ENCODE peak calls at places on chromosomes 3 and 15, in seven cellular contexts. T is stomach, Z is A549, O is SK-N-SH, I is GM12878, A is tibial nerve, X is transverse colon. W is an unnamed sample.

GRCh38 chr3:12471228-12471627 is 13.1 kb upstream of the TSEN2 start:
- DNase-seq in Z (peak; percentile 82), X (peak; percentile 36), I (no peak), A (no peak), O (no peak), T (no peak), W (no peak)

GRCh38 chr3:176919836-176920760 is 277.2 kb downstream of the TBL1XR1 start:
- DNase-seq in Z (peak; percentile 7), O (no peak), A (no peak), T (no peak), I (no peak), X (no peak), W (no peak)

GRCh38 chr3:65890328-65890727 is 148.4 kb downstream of the MAGI1 start:
- DNase-seq in A (no peak), O (no peak), X (no peak), I (no peak), Z (no peak), T (no peak), W (no peak)

GRCh38 chr3:57755368-57756021 is 614 bp upstream of the SLMAP start:
- DNase-seq in O (peak; percentile 73), A (no peak), X (peak; percentile 60), Z (peak; percentile 63), I (no peak), T (peak; percentile 55), W (peak; percentile 68)

GRCh38 chr15:82986442-82986780 is 401 bp downstream of the RAMAC start:
- DNase-seq in I (peak; percentile 7), T (no peak), O (no peak), X (no peak), A (no peak), Z (no peak), W (no peak)

GRCh38 chr3:133527306-133527705 is 46.2 kb upstream of the CDV3 start:
- DNase-seq in X (peak; percentile 45), Z (no peak), T (no peak), A (no peak), I (no peak), O (no peak), W (no peak)

GRCh38 chr15:50228866-50229265 is 36.7 kb downstream of the HDC start:
- DNase-seq in I (no peak), T (no peak), O (no peak), Z (no peak), A (no peak), X (no peak), W (no peak)

GRCh38 chr15:65512807-65513416 is 4.6 kb downstream of the DPP8 start:
- DNase-seq in O (no peak), A (no peak), I (no peak), T (no peak), Z (no peak), X (no peak), W (no peak)

GRCh38 chr3:179958759-179959158 is 78.0 kb downstream of the PEX5L start:
- DNase-seq in O (no peak), A (no peak), T (no peak), Z (no peak), X (no peak), I (no peak), W (no peak)

GRCh38 chr3:51675201-51675611 is 4.2 kb downstream of the TEX264 start:
- DNase-seq in A (no peak), T (no peak), O (no peak), Z (no peak), X (no peak), I (no peak), W (no peak)

GRCh38 chr3:182490601-182491485 is 302.5 kb upstream of the ATP11B start:
- DNase-seq in I (no peak), Z (peak; percentile 7), O (peak; percentile 39), A (no peak), T (no peak), X (no peak), W (no peak)

GRCh38 chr3:42345811-42346210 is 64.6 kb downstream of the LYZL4 start:
- DNase-seq in T (no peak), A (no peak), I (no peak), X (no peak), Z (no peak), O (no peak), W (no peak)

GRCh38 chr3:167872941-167873340 is 137.4 kb downstream of the SERPINI1 start:
- DNase-seq in O (no peak), A (no peak), T (no peak), I (no peak), Z (no peak), X (no peak), W (no peak)

GRCh38 chr3:172905480-172905850 is 154.9 kb downstream of the ECT2 start:
- DNase-seq in I (no peak), Z (no peak), X (no peak), T (no peak), A (no peak), O (no peak), W (no peak)

GRCh38 chr15:30962079-30962478 is 29.3 kb downstream of the MTMR10 start:
- DNase-seq in I (no peak), T (no peak), Z (no peak), A (no peak), X (no peak), O (no peak), W (no peak)

GRCh38 chr3:16464499-16465150 is 48.9 kb downstream of the RFTN1 start:
- DNase-seq in T (no peak), X (no peak), A (no peak), Z (no peak), O (no peak), I (no peak), W (no peak)

GRCh38 chr3:63333815-63334214 is 55.7 kb downstream of the SYNPR start:
- DNase-seq in A (no peak), Z (peak; percentile 6), O (no peak), T (no peak), I (no peak), X (no peak), W (no peak)

GRCh38 chr15:88394553-88395159 is 72.5 kb downstream of the MRPL46 start:
- DNase-seq in O (no peak), X (no peak), Z (no peak), A (no peak), I (no peak), T (no peak), W (no peak)

GRCh38 chr3:47024932-47025331 is 45.5 kb downstream of the NBEAL2 start:
- DNase-seq in O (no peak), Z (no peak), I (no peak), A (no peak), X (no peak), T (no peak), W (no peak)

GRCh38 chr3:43294975-43295374 is 8.6 kb downstream of the SNRK start:
- DNase-seq in A (no peak), O (no peak), Z (no peak), T (no peak), I (no peak), X (no peak), W (no peak)

DNA sequence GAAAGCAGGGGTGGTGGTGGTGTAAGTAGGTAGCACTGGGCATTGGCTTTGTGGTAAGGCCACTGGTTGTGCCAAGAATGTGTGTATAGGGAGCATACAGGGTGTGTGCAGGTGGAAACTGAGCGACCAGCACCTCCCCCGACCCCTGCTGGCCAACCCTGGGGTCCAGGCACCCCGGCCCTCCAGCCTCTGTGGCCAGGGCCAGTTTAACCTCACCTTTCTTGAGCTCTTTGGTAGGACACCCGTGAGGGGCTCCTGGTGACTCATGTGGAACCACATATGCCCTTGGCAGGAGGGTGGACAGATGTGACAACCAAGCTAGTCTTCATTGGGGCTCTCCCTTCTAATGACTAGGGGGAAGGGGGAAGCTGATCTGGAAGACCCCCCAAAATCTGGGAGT is 19.5 kb downstream of the SHF start:
- DNase-seq in T (no peak), Z (no peak), I (no peak), X (no peak), A (no peak), O (no peak), W (no peak)
- TF ChIP-seq EP300 in T (no peak), Z (no peak), I (no peak), X (no peak), A (no peak), O (no peak), W (no peak)

GRCh38 chr15:66883322-66883911 is 181.4 kb downstream of the SMAD6 start:
- DNase-seq in A (peak; percentile 83), T (peak; percentile 86), O (no peak), X (peak; percentile 71), Z (peak; percentile 99), I (no peak), W (no peak)
- TF ChIP-seq EP300 in A (peak; percentile 99), T (peak; percentile 45), O (peak; percentile 99), X (peak; percentile 64), Z (peak; percentile 95), I (no peak), W (no peak)

GRCh38 chr15:40823572-40824343 is 4.8 kb downstream of the PPP1R14D start:
- DNase-seq in T (no peak), Z (no peak), X (no peak), A (no peak), O (no peak), I (no peak), W (no peak)

GRCh38 chr15:40825661-40826088 is 2.8 kb downstream of the PPP1R14D start:
- DNase-seq in X (peak; percentile 80), I (no peak), T (peak; percentile 41), A (no peak), Z (peak; percentile 57), O (no peak), W (no peak)

GRCh38 chr15:40826123-40827075 is 2.1 kb downstream of the PPP1R14D start:
- DNase-seq in T (no peak), Z (no peak), I (no peak), A (no peak), O (no peak), X (no peak), W (no peak)

GRCh38 chr15:40819048-40819447 is 9.5 kb downstream of the PPP1R14D start:
- DNase-seq in X (no peak), O (no peak), A (no peak), Z (no peak), I (no peak), T (no peak), W (no peak)

GRCh38 chr15:40821195-40821594 is 7.3 kb downstream of the PPP1R14D start:
- DNase-seq in O (no peak), X (no peak), Z (no peak), A (no peak), I (no peak), T (no peak), W (no peak)
- TF ChIP-seq EP300 in O (no peak), X (no peak), Z (no peak), A (no peak), I (no peak), T (no peak), W (no peak)

DNA sequence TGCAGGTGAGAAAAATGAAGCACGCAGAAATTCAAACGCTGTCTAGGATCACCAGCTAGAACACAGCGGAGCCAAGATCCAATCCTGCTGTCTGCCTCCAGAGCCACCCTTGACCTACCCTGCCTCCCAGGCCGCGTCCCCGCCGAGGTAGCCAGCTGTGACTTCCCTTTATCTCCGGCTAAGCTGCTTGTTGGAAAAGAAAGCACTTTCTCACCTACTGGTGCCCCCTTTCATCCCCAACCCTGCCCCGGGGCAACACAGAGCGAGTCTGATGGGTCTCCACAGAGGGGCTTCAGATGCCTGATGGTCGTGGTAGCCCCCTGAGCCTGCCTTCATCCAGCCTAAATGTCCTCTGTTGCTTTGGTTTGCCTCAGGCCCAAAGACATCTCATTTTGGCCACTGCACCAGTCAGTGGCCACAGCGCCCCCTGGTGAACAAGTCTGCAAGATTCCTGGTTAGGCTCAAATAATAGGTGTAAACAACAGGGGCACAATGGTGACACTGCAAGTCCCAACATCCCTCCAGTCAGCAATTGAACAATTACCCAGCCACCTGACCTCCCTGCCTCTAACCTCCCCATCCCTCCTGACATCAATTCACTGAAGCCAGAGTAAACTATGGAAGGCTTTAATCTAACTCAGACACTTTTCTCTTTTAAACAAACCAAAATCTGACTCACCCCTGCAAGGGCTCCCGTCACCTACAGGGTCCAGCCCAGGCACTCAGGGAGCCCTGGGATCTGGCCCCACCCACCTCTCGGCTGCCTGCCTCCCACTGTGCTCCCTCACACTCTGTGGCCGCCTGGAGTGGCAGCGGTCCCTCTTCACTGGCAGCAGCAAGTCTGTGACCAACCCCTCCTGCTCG is 27.3 kb upstream of the BCL2L10 start:
- DNase-seq in O (peak; percentile 74), X (peak; percentile 83), I (peak; percentile 39), A (peak; percentile 74), T (peak; percentile 82), Z (peak; percentile 79), W (peak; percentile 66)
- TF ChIP-seq EP300 in O (no peak), X (no peak), I (no peak), A (no peak), T (no peak), Z (no peak), W (no peak)